ENCODE peak calls at places on chromosomes 2 and 18, in four cellular contexts. D is IMR-90, J is mesendoderm, P is H1. Z is an unnamed sample.

GRCh38 chr2:18187214-18187613 is 308.7 kb downstream of the KCNS3 start:
- DNase-seq in D (peak), J (no peak), P (no peak), Z (no peak)

GRCh38 chr2:180507028-180507427 is 473.4 kb upstream of the UBE2E3 start:
- DNase-seq in D (peak), J (no peak), P (no peak), Z (no peak)

GRCh38 chr2:16117021-16117700 is 176.8 kb downstream of the MYCN start:
- DNase-seq in D (no peak), J (no peak), P (no peak), Z (no peak)

GRCh38 chr2:127530245-127531132 is 4.2 kb upstream of the IWS1 start:
- DNase-seq in D (no peak), J (peak), P (no peak), Z (no peak)

GRCh38 chr2:201795608-201796477 is 10.5 kb upstream of the CDK15 start:
- DNase-seq in D (peak), J (peak), P (no peak), Z (peak)

GRCh38 chr2:85591563-85591962 is 4.0 kb upstream of the RNF181 start:
- DNase-seq in D (no peak), J (no peak), P (no peak), Z (no peak)

GRCh38 chr18:62437520-62438329 is 85.1 kb upstream of the ZCCHC2 start:
- DNase-seq in D (no peak), J (no peak), P (no peak), Z (no peak)

GRCh38 chr2:529425-529824 is 147.8 kb downstream of the TMEM18 start:
- DNase-seq in D (peak), J (peak), P (no peak), Z (no peak)

GRCh38 chr2:233817305-233817980 is 36.9 kb downstream of the HJURP start:
- DNase-seq in D (peak), J (no peak), P (no peak), Z (no peak)

GRCh38 chr2:227703280-227703732 is 14.5 kb downstream of the SLC19A3 start:
- DNase-seq in D (peak), J (peak), P (no peak), Z (no peak)

GRCh38 chr2:233469261-233470006 is 97.1 kb downstream of the USP40 start:
- DNase-seq in D (no peak), J (no peak), P (no peak), Z (no peak)

GRCh38 chr2:132974477-132975050 is 304.6 kb upstream of the LYPD1 start:
- DNase-seq in D (peak), J (no peak), P (no peak), Z (no peak)

DNA sequence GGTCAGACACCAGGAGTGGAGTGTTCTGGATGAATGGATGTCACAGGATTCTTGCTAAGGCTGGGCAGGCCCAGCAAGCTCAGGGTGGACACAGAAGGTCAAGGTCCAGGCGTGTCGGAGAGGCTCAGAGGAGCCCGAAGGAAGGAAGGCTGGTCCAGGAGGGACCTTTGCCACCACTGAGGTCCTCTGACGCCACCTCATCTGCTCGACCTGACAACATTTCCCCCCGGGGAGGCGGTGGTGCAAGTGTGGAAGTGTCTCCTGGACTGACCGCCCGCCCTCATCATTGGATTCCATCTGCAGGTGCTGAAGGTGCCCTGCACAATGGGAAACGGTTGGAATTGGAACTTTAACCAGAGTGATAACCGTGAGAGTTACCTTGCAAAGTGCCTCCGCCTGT is 124.6 kb downstream of the RTP5 start:
- DNase-seq in D (no peak), J (no peak), P (no peak), Z (no peak)
- H2BK120ac ChIP-seq in D (no peak), J (no peak), P (no peak), Z (no peak)

DNA sequence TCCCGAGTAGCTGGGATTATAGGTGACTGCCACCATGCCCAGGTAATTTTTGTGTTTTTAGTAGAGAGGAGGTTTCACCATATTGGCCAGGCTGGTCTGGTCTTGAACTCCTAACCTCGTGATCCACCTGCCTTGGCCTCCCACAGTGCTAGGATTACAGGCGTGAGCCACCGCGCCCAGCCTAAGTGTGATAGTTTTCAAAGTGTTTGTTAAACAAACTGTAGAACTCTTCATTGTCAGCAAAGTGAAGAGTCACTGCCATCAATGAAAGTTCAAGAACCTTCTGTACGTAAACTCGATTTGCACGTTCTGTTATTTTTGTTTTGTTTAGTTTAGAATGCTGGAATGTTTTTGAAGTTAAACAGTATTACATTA is 18.0 kb upstream of the SOS1 start:
- DNase-seq in D (no peak), J (no peak), P (no peak), Z (no peak)
- H4K5ac ChIP-seq in D (no peak), J (no peak), P (no peak), Z (no peak)

GRCh38 chr18:3649135-3649558 is 199.2 kb downstream of the TGIF1 start:
- DNase-seq in D (peak), J (no peak), P (no peak), Z (no peak)
- H2BK120ac ChIP-seq in D (peak), J (no peak), P (no peak), Z (no peak)

DNA sequence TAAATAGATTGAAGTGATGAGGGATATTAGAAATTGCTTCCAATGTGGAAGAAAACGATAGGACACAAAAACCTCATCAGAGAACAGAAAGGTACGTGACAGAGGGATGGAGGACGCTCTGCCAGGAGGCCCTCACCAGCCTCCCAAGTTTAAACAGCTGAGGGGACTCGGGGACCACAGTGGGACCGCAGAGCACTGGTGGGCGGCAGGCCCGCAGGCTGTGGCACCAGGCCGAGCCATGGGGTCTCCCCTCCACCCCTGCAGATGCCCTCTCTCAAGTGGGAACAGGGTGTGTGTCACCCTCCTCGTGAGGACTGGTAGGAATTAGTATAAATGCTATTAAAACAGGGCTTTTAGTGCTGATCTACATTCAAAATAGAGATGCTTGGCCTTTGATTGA is 10.8 kb downstream of the NDUFA10 start:
- DNase-seq in D (no peak), J (no peak), P (no peak), Z (no peak)
- H4K5ac ChIP-seq in D (no peak), J (no peak), P (no peak), Z (no peak)

GRCh38 chr2:196591004-196591403 is 48.5 kb upstream of the CCDC150 start:
- DNase-seq in D (no peak), J (no peak), P (no peak), Z (no peak)

GRCh38 chr2:196591621-196592022 is 47.9 kb upstream of the CCDC150 start:
- DNase-seq in D (no peak), J (peak), P (no peak), Z (no peak)

GRCh38 chr2:196592331-196592911 is 47.1 kb upstream of the CCDC150 start:
- DNase-seq in D (peak), J (peak), P (no peak), Z (peak)

GRCh38 chr2:196594158-196594557 is 45.4 kb upstream of the CCDC150 start:
- DNase-seq in D (no peak), J (no peak), P (no peak), Z (no peak)

DNA sequence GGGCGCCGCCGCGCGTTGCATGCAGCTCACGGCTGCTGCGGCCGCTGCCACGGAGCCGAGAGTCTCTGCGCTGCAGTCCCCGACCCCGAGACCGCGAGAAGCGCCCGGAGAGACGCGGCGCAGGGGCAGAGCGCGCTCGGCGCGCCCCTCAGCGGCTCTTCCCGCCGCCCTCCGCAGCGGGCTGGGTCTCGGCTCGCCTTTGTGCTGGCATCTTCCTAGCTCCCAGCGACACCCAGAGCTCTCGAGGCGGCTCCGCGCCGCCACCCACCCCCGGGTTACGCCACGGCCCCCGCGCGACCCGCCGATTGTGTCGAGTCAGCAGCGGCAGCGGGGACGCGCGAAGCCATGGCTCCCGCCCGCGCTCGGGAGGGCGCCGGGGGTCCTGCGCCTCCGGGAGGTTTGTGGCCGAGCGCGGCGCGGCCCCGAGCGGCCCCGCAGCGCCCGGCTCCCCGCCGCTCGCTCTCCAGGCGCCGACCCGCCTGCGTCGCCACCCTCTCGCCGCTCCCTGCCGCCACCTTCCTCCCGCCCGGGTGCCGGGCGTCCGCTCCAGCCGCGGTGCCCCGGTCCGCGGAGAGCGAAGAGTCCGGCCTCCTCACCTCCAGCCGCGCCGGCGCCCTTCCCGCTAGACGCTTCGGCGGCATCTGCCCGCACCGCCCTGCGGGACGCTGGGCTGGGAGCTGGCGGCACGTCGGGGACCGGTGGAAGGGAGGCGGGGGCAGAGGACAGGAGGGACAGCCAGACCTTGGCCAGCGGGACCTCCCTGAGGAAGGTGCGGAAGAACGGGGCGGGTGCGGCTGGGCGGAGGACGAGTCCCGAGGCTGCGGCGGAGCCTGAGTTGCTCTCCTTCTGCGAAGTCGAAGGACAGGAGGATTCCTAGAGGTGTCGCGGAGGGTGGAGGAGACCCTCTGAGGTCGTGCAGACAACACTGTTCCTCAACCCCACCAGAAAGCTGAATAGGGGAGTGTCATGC is 46.3 kb upstream of the CCDC150 start:
- DNase-seq in D (peak), J (peak), P (peak), Z (peak)
- H2BK120ac ChIP-seq in D (peak), J (peak), P (no peak), Z (no peak)

GRCh38 chr2:48759682-48760081 is 4.2 kb upstream of the LHCGR start:
- DNase-seq in D (no peak), J (no peak), P (no peak), Z (no peak)
- H4K5ac ChIP-seq in D (no peak), J (no peak), P (no peak), Z (no peak)

DNA sequence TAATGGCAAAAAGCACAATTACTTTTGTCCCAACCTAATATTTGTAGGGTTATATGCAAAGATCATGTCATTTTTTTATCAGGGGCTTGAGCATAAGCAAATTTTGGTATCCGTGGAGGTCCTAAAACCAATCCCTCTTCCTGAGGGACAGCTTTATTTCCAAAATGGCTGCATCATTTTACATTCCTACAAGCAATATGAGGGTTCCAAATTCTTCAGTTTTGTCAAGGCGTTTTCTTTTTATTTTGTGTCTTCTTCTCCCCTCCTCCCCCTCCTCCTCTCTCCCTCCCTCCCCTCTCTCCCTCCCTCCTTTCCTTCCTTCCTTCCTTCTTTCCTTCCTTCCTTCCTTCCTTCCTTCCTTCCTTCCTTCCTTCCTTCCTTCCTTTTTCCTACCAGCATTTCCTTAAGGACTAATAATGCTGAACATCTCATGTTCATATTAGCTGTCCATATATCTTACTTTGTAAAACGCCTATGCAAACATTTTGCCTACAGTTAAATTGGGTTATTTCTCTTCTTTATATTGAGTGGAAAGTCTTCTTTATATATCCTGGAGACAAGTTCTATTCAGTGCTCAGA is 881.8 kb downstream of the DCDC2C start:
- DNase-seq in D (no peak), J (no peak), P (no peak), Z (no peak)
- H2BK120ac ChIP-seq in D (no peak), J (no peak), P (no peak), Z (no peak)

GRCh38 chr2:157672129-157672528 is 43.5 kb upstream of the ACVR1C start:
- DNase-seq in D (no peak), J (no peak), P (no peak), Z (no peak)

DNA sequence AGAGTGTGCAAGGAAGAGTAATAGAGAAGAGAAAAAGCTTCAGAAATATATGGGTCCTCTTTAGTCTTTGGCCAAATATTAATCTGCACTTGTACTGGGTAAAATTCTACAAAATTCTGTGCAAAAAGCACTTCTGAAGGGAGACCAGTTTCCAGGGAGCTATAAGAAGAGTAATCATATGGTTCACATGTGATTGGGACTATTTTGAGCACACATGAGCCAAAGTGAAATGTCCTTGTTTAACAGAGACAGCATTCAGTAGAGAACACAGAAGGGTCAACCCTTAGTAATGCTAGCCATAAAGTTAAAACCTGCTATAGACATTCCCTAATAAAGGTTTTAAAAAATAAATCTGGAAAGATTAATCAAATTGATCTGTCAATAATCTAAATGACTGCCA is 49.3 kb upstream of the ACVR1C start:
- DNase-seq in D (no peak), J (no peak), P (no peak), Z (no peak)
- H4K5ac ChIP-seq in D (no peak), J (no peak), P (no peak), Z (no peak)

DNA sequence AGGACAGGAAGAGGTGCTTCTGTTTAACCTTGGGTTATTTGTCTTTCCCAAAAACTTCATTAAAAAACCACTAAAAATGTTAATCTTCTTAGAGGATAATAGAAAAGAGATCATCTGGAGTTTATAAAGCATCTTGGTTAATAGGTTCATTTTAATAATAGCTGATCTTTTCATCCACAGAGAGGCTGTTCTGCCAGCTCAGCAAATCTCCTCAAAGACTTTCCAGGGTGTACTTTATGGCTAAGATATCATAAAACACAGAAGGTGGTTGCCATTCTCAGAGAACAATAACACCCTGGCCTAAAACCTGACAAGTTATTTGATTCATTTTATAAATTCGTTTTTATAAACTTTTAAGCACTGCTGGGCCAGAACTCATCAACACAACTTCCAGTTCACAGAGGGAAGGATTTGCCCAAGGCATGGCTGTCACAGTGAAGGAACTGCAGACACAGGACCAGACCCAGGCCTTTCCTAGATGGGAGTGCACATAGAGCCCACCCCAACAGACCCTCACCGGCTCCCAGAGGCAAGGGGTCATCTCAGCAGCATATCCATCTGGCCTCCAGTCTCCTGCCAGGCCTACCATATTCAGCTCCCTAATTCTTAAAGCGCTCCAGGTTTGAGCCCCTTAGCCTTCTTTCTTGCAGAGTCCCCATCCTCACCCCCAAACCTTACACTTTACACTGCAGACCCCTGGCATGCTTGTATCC is 203.4 kb upstream of the RAB6C start:
- DNase-seq in D (no peak), J (no peak), P (no peak), Z (peak)
- H2BK120ac ChIP-seq in D (no peak), J (no peak), P (no peak), Z (no peak)

GRCh38 chr2:200257570-200257969 is 48.9 kb upstream of the SPATS2L start:
- DNase-seq in D (no peak), J (no peak), P (no peak), Z (no peak)
- H4K5ac ChIP-seq in D (no peak), J (no peak), P (no peak), Z (no peak)